ENCODE peak calls at places on chromosomes 12 and 14, in five cellular contexts. One of them, this sample, is unnamed.

GRCh38 chr12:118544569-118544968 is 168.2 kb downstream of the SUDS3 start:
- DNase-seq in DND-41: no peak
- DNase-seq in fibroblast of mammary gland: peak
- DNase-seq in esophagus squamous epithelium: no peak
- DNase-seq in GM06990: no peak
- DNase-seq in this sample: no peak

GRCh38 chr14:85575617-85575898 is 45.6 kb downstream of the FLRT2 start:
- DNase-seq in DND-41: no peak
- DNase-seq in fibroblast of mammary gland: no peak
- DNase-seq in esophagus squamous epithelium: no peak
- DNase-seq in GM06990: no peak
- DNase-seq in this sample: no peak

GRCh38 chr12:52441320-52441911 is 7.2 kb upstream of the KRT75 start:
- DNase-seq in DND-41: no peak
- DNase-seq in fibroblast of mammary gland: peak
- DNase-seq in esophagus squamous epithelium: no peak
- DNase-seq in GM06990: no peak
- DNase-seq in this sample: no peak

GRCh38 chr14:71574976-71575375 is 357.3 kb upstream of the RGS6 start:
- DNase-seq in DND-41: no peak
- DNase-seq in fibroblast of mammary gland: peak
- DNase-seq in esophagus squamous epithelium: no peak
- DNase-seq in GM06990: no peak
- DNase-seq in this sample: peak

GRCh38 chr12:46590991-46591703 is 218.6 kb upstream of the SLC38A2 start:
- DNase-seq in DND-41: no peak
- DNase-seq in fibroblast of mammary gland: no peak
- DNase-seq in esophagus squamous epithelium: no peak
- DNase-seq in GM06990: no peak
- DNase-seq in this sample: no peak

GRCh38 chr12:44759289-44759688 is 116.8 kb downstream of the NELL2 start:
- DNase-seq in DND-41: no peak
- DNase-seq in fibroblast of mammary gland: no peak
- DNase-seq in esophagus squamous epithelium: no peak
- DNase-seq in GM06990: no peak
- DNase-seq in this sample: no peak

GRCh38 chr12:57720606-57721595 is 17.6 kb downstream of the AGAP2 start:
- DNase-seq in DND-41: no peak
- DNase-seq in fibroblast of mammary gland: no peak
- DNase-seq in esophagus squamous epithelium: no peak
- DNase-seq in GM06990: no peak
- DNase-seq in this sample: no peak

GRCh38 chr14:21723431-21724045 is 49.9 kb upstream of the OR4E1 start:
- DNase-seq in DND-41: peak
- DNase-seq in fibroblast of mammary gland: peak
- DNase-seq in esophagus squamous epithelium: no peak
- DNase-seq in GM06990: no peak
- DNase-seq in this sample: no peak

GRCh38 chr12:3225796-3226180 is 148.6 kb downstream of the TSPAN9 start:
- DNase-seq in DND-41: peak
- DNase-seq in fibroblast of mammary gland: peak
- DNase-seq in esophagus squamous epithelium: no peak
- DNase-seq in GM06990: no peak
- DNase-seq in this sample: no peak

GRCh38 chr12:116878567-116879508 is 2.4 kb downstream of the HRK start:
- DNase-seq in DND-41: no peak
- DNase-seq in fibroblast of mammary gland: no peak
- DNase-seq in esophagus squamous epithelium: no peak
- DNase-seq in GM06990: no peak
- DNase-seq in this sample: peak

GRCh38 chr12:88494520-88494919 is 85.8 kb downstream of the KITLG start:
- DNase-seq in DND-41: no peak
- DNase-seq in fibroblast of mammary gland: no peak
- DNase-seq in esophagus squamous epithelium: no peak
- DNase-seq in GM06990: no peak
- DNase-seq in this sample: no peak

GRCh38 chr12:88067301-88067700 is 38.1 kb upstream of the C12orf50 start:
- DNase-seq in DND-41: no peak
- DNase-seq in fibroblast of mammary gland: no peak
- DNase-seq in esophagus squamous epithelium: no peak
- DNase-seq in GM06990: no peak
- DNase-seq in this sample: no peak

GRCh38 chr14:68655021-68655811 is 137.7 kb downstream of the ZFP36L1 start:
- DNase-seq in DND-41: no peak
- DNase-seq in fibroblast of mammary gland: no peak
- DNase-seq in esophagus squamous epithelium: no peak
- DNase-seq in GM06990: no peak
- DNase-seq in this sample: no peak

GRCh38 chr14:82422186-82422585 is 888.5 kb upstream of the SEL1L start:
- DNase-seq in DND-41: no peak
- DNase-seq in fibroblast of mammary gland: no peak
- DNase-seq in esophagus squamous epithelium: no peak
- DNase-seq in GM06990: no peak
- DNase-seq in this sample: no peak

GRCh38 chr12:1130571-1130970 is 139.5 kb downstream of the ERC1 start:
- DNase-seq in DND-41: no peak
- DNase-seq in fibroblast of mammary gland: no peak
- DNase-seq in esophagus squamous epithelium: no peak
- DNase-seq in GM06990: no peak
- DNase-seq in this sample: no peak

GRCh38 chr12:65922077-65922476 is 97.8 kb downstream of the HMGA2 start:
- DNase-seq in DND-41: no peak
- DNase-seq in fibroblast of mammary gland: no peak
- DNase-seq in esophagus squamous epithelium: no peak
- DNase-seq in GM06990: no peak
- DNase-seq in this sample: no peak

GRCh38 chr12:91774471-91774921 is 371.1 kb downstream of the BTG1 start:
- DNase-seq in DND-41: no peak
- DNase-seq in fibroblast of mammary gland: peak
- DNase-seq in esophagus squamous epithelium: no peak
- DNase-seq in GM06990: no peak
- DNase-seq in this sample: peak

GRCh38 chr12:110107369-110108281 is 16.5 kb upstream of the IFT81 start:
- DNase-seq in DND-41: no peak
- DNase-seq in fibroblast of mammary gland: peak
- DNase-seq in esophagus squamous epithelium: no peak
- DNase-seq in GM06990: no peak
- DNase-seq in this sample: peak

GRCh38 chr12:122374707-122375106 is 47.8 kb downstream of the CLIP1 start:
- DNase-seq in DND-41: no peak
- DNase-seq in fibroblast of mammary gland: no peak
- DNase-seq in esophagus squamous epithelium: no peak
- DNase-seq in GM06990: no peak
- DNase-seq in this sample: no peak

GRCh38 chr12:111756196-111756595 is 10.5 kb upstream of the ALDH2 start:
- DNase-seq in DND-41: no peak
- DNase-seq in fibroblast of mammary gland: no peak
- DNase-seq in esophagus squamous epithelium: no peak
- DNase-seq in GM06990: no peak
- DNase-seq in this sample: no peak

GRCh38 chr14:31229009-31229408 is 21.4 kb upstream of the HECTD1 start:
- DNase-seq in DND-41: no peak
- DNase-seq in fibroblast of mammary gland: no peak
- DNase-seq in esophagus squamous epithelium: no peak
- DNase-seq in GM06990: peak
- DNase-seq in this sample: no peak

GRCh38 chr14:94540031-94540794 is 21.0 kb upstream of the SERPINA4 start:
- DNase-seq in DND-41: no peak
- DNase-seq in fibroblast of mammary gland: peak
- DNase-seq in esophagus squamous epithelium: no peak
- DNase-seq in GM06990: no peak
- DNase-seq in this sample: peak

GRCh38 chr12:38689704-38690103 is 215.7 kb downstream of the CPNE8 start:
- DNase-seq in DND-41: no peak
- DNase-seq in fibroblast of mammary gland: peak
- DNase-seq in esophagus squamous epithelium: no peak
- DNase-seq in GM06990: no peak
- DNase-seq in this sample: peak

GRCh38 chr14:63388766-63389431 is 70.2 kb upstream of the GPHB5 start:
- DNase-seq in DND-41: peak
- DNase-seq in fibroblast of mammary gland: peak
- DNase-seq in esophagus squamous epithelium: no peak
- DNase-seq in GM06990: peak
- DNase-seq in this sample: peak

GRCh38 chr12:82896286-82896685 is 209.6 kb downstream of the TMTC2 start:
- DNase-seq in DND-41: no peak
- DNase-seq in fibroblast of mammary gland: no peak
- DNase-seq in esophagus squamous epithelium: no peak
- DNase-seq in GM06990: no peak
- DNase-seq in this sample: no peak

GRCh38 chr14:99899578-99900178 is 106.5 kb downstream of the EML1 start:
- DNase-seq in DND-41: no peak
- DNase-seq in fibroblast of mammary gland: peak
- DNase-seq in esophagus squamous epithelium: no peak
- DNase-seq in GM06990: no peak
- DNase-seq in this sample: peak

GRCh38 chr12:94010307-94010706 is 138.1 kb upstream of the PLXNC1 start:
- DNase-seq in DND-41: no peak
- DNase-seq in fibroblast of mammary gland: no peak
- DNase-seq in esophagus squamous epithelium: no peak
- DNase-seq in GM06990: no peak
- DNase-seq in this sample: no peak

GRCh38 chr14:50768220-50768619 is 62.7 kb downstream of the NIN start:
- DNase-seq in DND-41: no peak
- DNase-seq in fibroblast of mammary gland: no peak
- DNase-seq in esophagus squamous epithelium: no peak
- DNase-seq in GM06990: no peak
- DNase-seq in this sample: no peak

GRCh38 chr14:50308363-50308762 is 3.7 kb downstream of the L2HGDH start:
- DNase-seq in DND-41: no peak
- DNase-seq in fibroblast of mammary gland: no peak
- DNase-seq in esophagus squamous epithelium: no peak
- DNase-seq in GM06990: no peak
- DNase-seq in this sample: no peak

GRCh38 chr14:24212924-24213865 is at the start of gene CHMP4A:
- DNase-seq in DND-41: peak
- DNase-seq in fibroblast of mammary gland: peak
- DNase-seq in esophagus squamous epithelium: peak
- DNase-seq in GM06990: peak
- DNase-seq in this sample: peak
- TF ChIP-seq CTCF in DND-41: peak
- TF ChIP-seq CTCF in fibroblast of mammary gland: peak
- TF ChIP-seq CTCF in esophagus squamous epithelium: peak
- TF ChIP-seq CTCF in GM06990: no peak
- TF ChIP-seq CTCF in this sample: peak

DNA sequence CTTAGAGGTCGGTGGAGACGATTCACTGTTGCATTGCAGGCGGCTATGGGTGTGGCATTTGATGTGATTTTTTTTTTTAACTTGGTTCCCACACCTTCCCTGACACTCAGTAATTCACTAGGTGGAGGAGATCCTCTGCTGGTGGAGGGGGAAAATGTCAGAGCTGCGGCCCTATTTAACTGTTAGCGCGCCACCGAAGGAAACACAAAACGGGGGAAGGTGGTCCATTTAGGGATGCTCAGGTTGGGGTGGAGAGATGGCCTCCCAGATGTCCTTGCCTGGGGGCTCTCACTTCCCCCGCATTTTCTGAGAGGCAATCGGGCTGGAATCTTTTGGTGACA is 4.3 kb upstream of the HOXC12 start:
- DNase-seq in DND-41: no peak
- DNase-seq in fibroblast of mammary gland: no peak
- DNase-seq in esophagus squamous epithelium: no peak
- DNase-seq in GM06990: no peak
- DNase-seq in this sample: no peak
- H3K4me3 ChIP-seq in DND-41: no peak
- H3K4me3 ChIP-seq in fibroblast of mammary gland: no peak
- H3K4me3 ChIP-seq in esophagus squamous epithelium: no peak
- H3K4me3 ChIP-seq in GM06990: no peak
- H3K4me3 ChIP-seq in this sample: no peak

DNA sequence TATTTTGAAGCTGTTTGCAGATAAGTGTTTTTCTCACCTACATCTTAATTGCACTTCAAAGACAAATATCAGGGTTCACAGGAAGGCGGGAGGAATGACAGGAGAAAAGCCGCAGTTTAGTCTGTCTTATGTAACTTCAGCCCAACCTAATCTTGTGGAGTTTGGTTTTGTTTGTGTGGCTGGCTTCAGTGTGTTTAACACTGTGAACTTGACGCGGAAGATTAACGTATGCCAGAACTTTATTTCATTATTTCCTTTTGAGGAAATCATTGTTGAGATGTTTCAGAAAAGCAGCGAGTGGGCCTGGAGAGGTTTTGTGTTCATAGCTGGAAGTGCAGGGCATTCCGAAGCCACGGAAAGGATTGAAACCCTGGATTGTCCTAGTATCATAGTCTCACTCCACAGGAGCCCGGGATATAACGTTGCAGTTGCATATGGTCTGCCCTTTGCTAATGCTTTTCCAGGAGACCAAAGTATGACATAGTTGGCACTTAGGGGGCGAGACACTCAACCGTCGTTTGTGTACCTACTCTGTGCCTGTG is 2.0 kb downstream of the PELI2 start:
- DNase-seq in DND-41: peak
- DNase-seq in fibroblast of mammary gland: peak
- DNase-seq in esophagus squamous epithelium: no peak
- DNase-seq in GM06990: no peak
- DNase-seq in this sample: peak
- TF ChIP-seq CTCF in DND-41: peak
- TF ChIP-seq CTCF in fibroblast of mammary gland: no peak
- TF ChIP-seq CTCF in esophagus squamous epithelium: peak
- TF ChIP-seq CTCF in GM06990: no peak
- TF ChIP-seq CTCF in this sample: peak

GRCh38 chr12:104279164-104279563 is 24.4 kb upstream of the EID3 start:
- DNase-seq in DND-41: no peak
- DNase-seq in fibroblast of mammary gland: no peak
- DNase-seq in esophagus squamous epithelium: no peak
- DNase-seq in GM06990: no peak
- DNase-seq in this sample: no peak

GRCh38 chr12:104281636-104282035 is 21.9 kb upstream of the EID3 start:
- DNase-seq in DND-41: no peak
- DNase-seq in fibroblast of mammary gland: peak
- DNase-seq in esophagus squamous epithelium: no peak
- DNase-seq in GM06990: no peak
- DNase-seq in this sample: peak

GRCh38 chr12:104282109-104282508 is 21.4 kb upstream of the EID3 start:
- DNase-seq in DND-41: no peak
- DNase-seq in fibroblast of mammary gland: no peak
- DNase-seq in esophagus squamous epithelium: no peak
- DNase-seq in GM06990: no peak
- DNase-seq in this sample: peak

GRCh38 chr12:104280703-104281458 is 22.7 kb upstream of the EID3 start:
- DNase-seq in DND-41: no peak
- DNase-seq in fibroblast of mammary gland: peak
- DNase-seq in esophagus squamous epithelium: no peak
- DNase-seq in GM06990: no peak
- DNase-seq in this sample: peak

DNA sequence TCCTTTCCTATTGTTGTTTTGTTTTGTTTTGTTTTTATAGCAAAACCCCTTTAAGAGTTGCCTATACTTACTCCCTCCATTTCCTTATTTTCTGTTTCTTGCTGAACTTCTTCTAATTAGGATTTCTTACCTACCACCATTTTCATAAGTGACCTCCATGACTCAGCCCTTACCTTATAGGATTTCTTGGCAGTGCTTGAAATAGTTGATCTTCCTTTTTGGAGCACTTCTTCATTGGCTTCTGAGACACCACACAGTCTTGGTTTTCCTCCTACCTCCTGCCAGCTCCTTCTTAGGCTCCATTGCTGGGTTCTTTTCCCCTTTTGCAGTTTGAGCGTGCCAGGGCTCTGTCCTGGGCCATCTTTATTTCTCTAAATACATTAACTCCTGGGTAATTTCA is 23.4 kb upstream of the EID3 start:
- DNase-seq in DND-41: no peak
- DNase-seq in fibroblast of mammary gland: no peak
- DNase-seq in esophagus squamous epithelium: no peak
- DNase-seq in GM06990: no peak
- DNase-seq in this sample: no peak
- H3K4me3 ChIP-seq in DND-41: no peak
- H3K4me3 ChIP-seq in fibroblast of mammary gland: peak
- H3K4me3 ChIP-seq in esophagus squamous epithelium: no peak
- H3K4me3 ChIP-seq in GM06990: no peak
- H3K4me3 ChIP-seq in this sample: peak